ENCODE peak calls at places on chromosomes 16 and 17, in five cellular contexts. G, B, F, M and U are unnamed samples. For H3K4me1, the result is how much of the 10 kb centered on the place peaks cover.

GRCh38 chr17:69800870-69801269 is 274.2 kb upstream of the KCNJ16 start:
- DNase-seq in G (no peak), B (no peak), F (no peak), M (no peak), U (no peak)

GRCh38 chr17:57697891-57698708 is 47.0 kb downstream of the CCDC182 start:
- DNase-seq in G (no peak), B (no peak), F (peak), M (no peak), U (no peak)

GRCh38 chr16:78689031-78689430 is 589.6 kb downstream of the WWOX start:
- DNase-seq in G (no peak), B (no peak), F (no peak), M (no peak), U (no peak)

GRCh38 chr17:81885869-81886548 is 5.4 kb downstream of the ALYREF start:
- DNase-seq in G (no peak), B (no peak), F (peak), M (no peak), U (no peak)

GRCh38 chr16:75341934-75342811 is 90.7 kb upstream of the BCAR1 start:
- DNase-seq in G (no peak), B (no peak), F (no peak), M (no peak), U (no peak)

GRCh38 chr16:4703906-4704305 is 10.5 kb downstream of the NUDT16L1 start:
- DNase-seq in G (no peak), B (no peak), F (no peak), M (no peak), U (no peak)

GRCh38 chr17:41307647-41308046 is 1.5 kb downstream of the KRTAP16-1 start:
- DNase-seq in G (no peak), B (no peak), F (peak), M (no peak), U (no peak)

GRCh38 chr16:78503501-78504110 is 404.2 kb downstream of the WWOX start:
- DNase-seq in G (no peak), B (peak), F (peak), M (peak), U (peak)

GRCh38 chr17:42680331-42680808 is 1.3 kb downstream of the CCR10 start:
- DNase-seq in G (no peak), B (no peak), F (no peak), M (peak), U (no peak)

GRCh38 chr16:73713817-73714495 is 582.7 kb upstream of the PSMD7 start:
- DNase-seq in G (no peak), B (peak), F (peak), M (peak), U (no peak)

GRCh38 chr17:40361063-40361924 is 3.2 kb downstream of the GJD3 start:
- DNase-seq in G (no peak), B (no peak), F (peak), M (no peak), U (no peak)

GRCh38 chr16:19662351-19662750 is 55.7 kb downstream of the KNOP1 start:
- DNase-seq in G (no peak), B (peak), F (no peak), M (no peak), U (no peak)

GRCh38 chr16:68128577-68129305 is 43.6 kb downstream of the NFATC3 start:
- DNase-seq in G (no peak), B (no peak), F (no peak), M (no peak), U (no peak)

GRCh38 chr17:51706098-51706497 is 445.8 kb downstream of the UTP18 start:
- DNase-seq in G (no peak), B (no peak), F (no peak), M (no peak), U (no peak)

GRCh38 chr17:44970136-44970737 is 2.1 kb upstream of the C1QL1 start:
- DNase-seq in G (peak), B (no peak), F (peak), M (no peak), U (no peak)

GRCh38 chr17:17055286-17056166 is 13.3 kb downstream of the MPRIP start:
- DNase-seq in G (peak), B (no peak), F (peak), M (peak), U (no peak)

GRCh38 chr17:69525920-69526841 is 111.7 kb downstream of the MAP2K6 start:
- DNase-seq in G (no peak), B (no peak), F (peak), M (peak), U (no peak)

GRCh38 chr16:84144301-84144858 is 597 bp downstream of the HSDL1 start:
- DNase-seq in G (peak), B (no peak), F (peak), M (no peak), U (peak)

GRCh38 chr17:73166731-73167581 is 2.1 kb downstream of the SSTR2 start:
- DNase-seq in G (no peak), B (no peak), F (no peak), M (no peak), U (no peak)

GRCh38 chr16:8621572-8622314 is at the start of gene METTL22:
- DNase-seq in G (peak), B (peak), F (peak), M (peak), U (peak)

GRCh38 chr17:18315498-18316360 is 636 bp downstream of the SMCR8 start:
- DNase-seq in G (no peak), B (no peak), F (no peak), M (no peak), U (no peak)

GRCh38 chr17:82338858-82339633 is 5.5 kb upstream of the SECTM1 start:
- DNase-seq in G (peak), B (no peak), F (no peak), M (no peak), U (no peak)

GRCh38 chr17:17205368-17206148 is 575 bp downstream of the PLD6 start:
- DNase-seq in G (peak), B (no peak), F (no peak), M (peak), U (peak)

GRCh38 chr17:13594310-13594709 is 7.4 kb downstream of the HS3ST3A1 start:
- DNase-seq in G (no peak), B (no peak), F (no peak), M (no peak), U (no peak)

GRCh38 chr17:79620207-79621038 is 9.6 kb upstream of the RBFOX3 start:
- DNase-seq in G (no peak), B (no peak), F (peak), M (peak), U (no peak)

GRCh38 chr17:8665681-8666080 is 35.2 kb upstream of the MYH10 start:
- DNase-seq in G (no peak), B (no peak), F (peak), M (no peak), U (no peak)

GRCh38 chr16:52837251-52837650 is 215.4 kb downstream of the CHD9NB start:
- DNase-seq in G (no peak), B (no peak), F (no peak), M (no peak), U (no peak)

GRCh38 chr17:29443041-29443440 is 52.9 kb downstream of the TAOK1 start:
- DNase-seq in G (no peak), B (no peak), F (no peak), M (no peak), U (no peak)

GRCh38 chr17:29445844-29446243 is 55.7 kb downstream of the TAOK1 start:
- DNase-seq in G (no peak), B (no peak), F (no peak), M (no peak), U (no peak)

GRCh38 chr17:29444589-29444988 is 54.4 kb downstream of the TAOK1 start:
- DNase-seq in G (no peak), B (no peak), F (no peak), M (no peak), U (no peak)

GRCh38 chr17:29442451-29442850 is 52.3 kb downstream of the TAOK1 start:
- DNase-seq in G (no peak), B (no peak), F (no peak), M (no peak), U (no peak)
- H3K4me1 ChIP-seq in G (under half), B (under half), F (under half), M (under half), U (under half)

GRCh38 chr17:6080711-6081430 is 10.7 kb downstream of the WSCD1 start:
- DNase-seq in G (no peak), B (no peak), F (no peak), M (no peak), U (no peak)
- H3K4me1 ChIP-seq in G (under half), B (under half), F (under half), M (under half), U (under half)

GRCh38 chr16:28298511-28298878 is 6.2 kb downstream of the SBK1 start:
- DNase-seq in G (no peak), B (no peak), F (peak), M (no peak), U (no peak)

GRCh38 chr16:28301620-28302019 is 9.3 kb downstream of the SBK1 start:
- DNase-seq in G (no peak), B (no peak), F (no peak), M (no peak), U (no peak)

GRCh38 chr16:28301154-28301553 is 8.8 kb downstream of the SBK1 start:
- DNase-seq in G (no peak), B (no peak), F (no peak), M (no peak), U (no peak)

GRCh38 chr16:28297784-28298510 is 5.6 kb downstream of the SBK1 start:
- DNase-seq in G (no peak), B (no peak), F (peak), M (no peak), U (no peak)

GRCh38 chr16:28300327-28300726 is 8.0 kb downstream of the SBK1 start:
- DNase-seq in G (no peak), B (no peak), F (no peak), M (no peak), U (no peak)
- H3K4me1 ChIP-seq in G (under half), B (under half), F (under half), M (under half), U (under half)

DNA sequence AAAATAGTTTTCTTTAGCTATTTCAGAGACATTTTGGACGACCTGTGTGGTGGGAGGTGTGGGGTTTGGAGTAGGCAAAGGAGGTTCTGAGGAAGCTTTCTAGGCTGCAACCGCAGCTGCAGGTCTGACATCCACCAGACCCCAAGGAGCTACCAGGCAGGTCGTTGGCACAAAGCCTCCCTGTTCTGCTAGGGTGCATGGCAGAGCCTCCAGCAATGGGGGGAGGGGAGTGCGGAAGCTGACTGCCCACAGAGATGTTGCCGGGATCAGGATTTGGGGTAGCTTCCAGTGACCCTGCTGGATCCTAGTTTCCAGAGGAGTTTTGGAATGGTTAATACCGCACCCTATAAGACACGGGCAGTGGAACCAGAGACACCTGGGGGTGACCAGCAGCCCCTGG is 58.4 kb downstream of the RAP1GAP2 start:
- DNase-seq in G (no peak), B (no peak), F (peak), M (no peak), U (no peak)
- H3K4me1 ChIP-seq in G (under half), B (under half), F (under half), M (under half), U (under half)

GRCh38 chr17:68294617-68295016 is 3.3 kb downstream of the ARSG start:
- DNase-seq in G (no peak), B (no peak), F (no peak), M (no peak), U (no peak)
- H3K4me1 ChIP-seq in G (under half), B (under half), F (under half), M (under half), U (under half)

GRCh38 chr16:1631230-1631629 is 19.1 kb downstream of the CRAMP1 start:
- DNase-seq in G (no peak), B (no peak), F (no peak), M (no peak), U (no peak)

GRCh38 chr16:1621851-1622250 is 9.7 kb downstream of the CRAMP1 start:
- DNase-seq in G (no peak), B (no peak), F (no peak), M (no peak), U (no peak)

GRCh38 chr16:1630450-1631213 is 18.5 kb downstream of the CRAMP1 start:
- DNase-seq in G (no peak), B (no peak), F (no peak), M (no peak), U (no peak)

GRCh38 chr16:1626327-1626726 is 14.2 kb downstream of the CRAMP1 start:
- DNase-seq in G (no peak), B (no peak), F (no peak), M (no peak), U (no peak)

DNA sequence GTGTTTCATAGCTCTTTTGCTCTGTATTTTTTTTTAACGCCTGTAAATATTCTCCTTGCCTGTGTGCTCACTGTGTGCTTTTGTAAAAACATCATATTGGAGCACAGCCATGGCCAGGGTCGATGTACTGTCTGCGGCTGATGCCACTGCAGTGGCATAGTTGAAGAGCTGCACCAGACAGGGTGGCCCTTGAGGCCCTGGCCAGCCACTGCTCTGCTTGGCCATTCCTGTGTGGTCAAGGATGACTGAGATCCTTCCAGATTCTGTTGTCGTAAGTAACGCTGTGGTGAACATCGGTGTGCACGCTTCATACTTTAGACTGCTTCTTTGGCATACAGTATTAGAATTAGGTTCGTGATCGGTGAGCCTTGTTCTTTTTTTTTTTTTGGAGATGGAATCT is 14.6 kb downstream of the CRAMP1 start:
- DNase-seq in G (no peak), B (no peak), F (no peak), M (no peak), U (no peak)
- H3K4me1 ChIP-seq in G (under half), B (under half), F (under half), M (under half), U (under half)

GRCh38 chr16:57892447-57893096 is 78.4 kb downstream of the CNGB1 start:
- DNase-seq in G (no peak), B (no peak), F (no peak), M (no peak), U (no peak)

GRCh38 chr16:57893217-57893558 is 77.7 kb downstream of the CNGB1 start:
- DNase-seq in G (no peak), B (no peak), F (no peak), M (no peak), U (no peak)

GRCh38 chr16:57892041-57892440 is 78.9 kb downstream of the CNGB1 start:
- DNase-seq in G (no peak), B (no peak), F (no peak), M (no peak), U (no peak)

GRCh38 chr16:57894390-57895080 is 76.4 kb downstream of the CNGB1 start:
- DNase-seq in G (no peak), B (no peak), F (no peak), M (no peak), U (no peak)

GRCh38 chr16:57893559-57894389 is 77.2 kb downstream of the CNGB1 start:
- DNase-seq in G (no peak), B (no peak), F (no peak), M (peak), U (no peak)
- H3K4me1 ChIP-seq in G (under half), B (under half), F (under half), M (under half), U (under half)

DNA sequence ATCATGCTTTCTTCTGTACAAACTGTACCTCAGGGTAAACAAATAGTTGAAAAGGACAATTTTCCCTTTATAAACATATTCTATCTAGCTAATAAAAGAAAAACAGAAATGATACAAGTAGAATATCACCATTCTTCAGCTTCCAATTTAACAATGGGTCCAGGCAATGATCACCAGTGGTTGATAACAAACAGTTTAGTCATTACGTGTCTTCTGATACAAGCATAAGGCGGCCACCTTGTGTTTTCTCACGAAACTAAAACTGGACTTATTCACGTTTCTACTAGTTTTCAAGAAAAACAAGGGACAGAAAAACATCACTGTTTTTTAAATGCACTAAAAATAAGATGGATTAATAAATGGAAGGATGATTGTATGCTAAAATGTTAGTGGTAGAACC is 58.3 kb downstream of the STH start:
- DNase-seq in G (no peak), B (no peak), F (no peak), M (no peak), U (no peak)
- H3K4me1 ChIP-seq in G (under half), B (under half), F (under half), M (under half), U (under half)

GRCh38 chr17:4304417-4305027 is 40.7 kb upstream of the ANKFY1 start:
- DNase-seq in G (no peak), B (no peak), F (peak), M (no peak), U (no peak)

GRCh38 chr17:4297351-4297750 is 33.6 kb upstream of the ANKFY1 start:
- DNase-seq in G (no peak), B (no peak), F (no peak), M (no peak), U (no peak)

GRCh38 chr17:4305224-4305623 is 41.4 kb upstream of the ANKFY1 start:
- DNase-seq in G (no peak), B (no peak), F (no peak), M (no peak), U (no peak)

GRCh38 chr17:4295686-4296085 is 31.9 kb upstream of the ANKFY1 start:
- DNase-seq in G (no peak), B (no peak), F (no peak), M (no peak), U (no peak)

DNA sequence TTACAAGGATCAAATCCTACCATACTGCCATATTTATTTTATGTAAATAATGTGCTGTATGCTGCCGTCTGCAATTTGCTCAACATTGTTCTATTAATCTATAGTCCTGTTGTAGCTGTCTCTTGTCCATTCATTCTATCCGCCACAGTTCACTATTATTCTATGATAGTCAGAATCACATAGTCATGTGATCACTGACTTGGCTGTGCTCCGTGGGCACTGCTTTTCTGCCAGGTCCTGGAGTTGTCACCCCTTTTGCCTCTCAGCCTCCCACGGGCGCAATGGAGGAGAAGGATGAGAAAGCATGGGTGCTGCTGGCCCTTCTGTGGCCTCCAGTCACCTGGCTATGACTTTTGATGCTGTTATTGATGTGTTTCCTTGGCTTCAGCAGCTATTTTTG is 37.3 kb upstream of the ANKFY1 start:
- DNase-seq in G (no peak), B (no peak), F (no peak), M (no peak), U (no peak)
- H3K4me1 ChIP-seq in G (under half), B (under half), F (under half), M (under half), U (under half)

DNA sequence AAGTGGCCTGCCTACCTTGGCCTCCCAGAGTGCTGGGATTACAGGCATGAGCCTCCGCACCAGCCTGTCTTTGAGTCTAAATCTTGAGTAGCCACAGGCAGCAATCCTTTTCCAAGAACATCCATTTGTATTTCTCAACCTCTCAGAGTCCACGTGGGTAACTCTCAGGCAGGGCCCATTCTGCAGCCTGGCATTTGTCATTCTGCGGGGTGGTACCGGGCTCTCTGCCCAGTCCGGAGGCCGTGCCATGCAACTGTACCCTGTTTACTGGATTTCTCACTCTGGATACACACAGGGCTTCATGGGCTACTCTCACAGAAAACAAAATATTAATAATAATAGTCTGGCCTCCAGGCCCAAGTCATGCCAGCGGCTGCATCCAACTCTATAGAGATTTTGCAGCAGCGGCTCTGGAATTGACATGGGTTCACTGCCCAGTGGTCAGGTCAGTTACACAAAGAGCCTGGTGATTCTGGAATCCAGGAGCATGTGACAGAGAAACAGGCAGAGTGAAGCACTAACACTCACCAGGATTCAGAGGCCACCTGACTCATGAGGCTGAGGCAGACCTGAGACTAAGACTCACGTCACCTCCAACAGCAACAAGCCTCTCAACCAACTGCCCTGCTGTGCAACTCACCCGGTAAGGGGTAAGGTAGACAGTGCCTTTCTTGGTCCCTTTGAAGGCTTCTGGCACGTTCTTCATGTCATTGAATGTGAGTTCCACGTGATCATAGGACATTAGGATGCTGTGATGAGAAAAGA is 4.0 kb downstream of the WBP2 start:
- DNase-seq in G (no peak), B (no peak), F (peak), M (no peak), U (no peak)
- H3K4me1 ChIP-seq in G (under half), B (under half), F (under half), M (under half), U (under half)